ENCODE peak calls at places on chromosomes 13 and 19, in nine cellular contexts. S is fibroblast of the aortic adventitia; K is body of pancreas; G is AG10803; J is CD8-positive, alpha-beta T cell; B is brain microvascular endothelial cell; T is right lobe of liver; C is spleen; E is HCT116. H is an unnamed sample.

GRCh38 chr19:44566984-44567383 is 37.5 kb upstream of the CEACAM20 start:
- DNase-seq in S (no peak), K (no peak), G (no peak), J (no peak), B (no peak), T (no peak), C (no peak), E (no peak), H (no peak)

GRCh38 chr13:50428183-50428877 is 413.1 kb downstream of the KCNRG start:
- DNase-seq in S (no peak), K (no peak), G (no peak), J (no peak), B (no peak), T (no peak), C (no peak), E (no peak), H (no peak)

GRCh38 chr13:20843177-20843576 is 59.4 kb downstream of the XPO4 start:
- DNase-seq in S (peak), K (no peak), G (no peak), J (no peak), B (no peak), T (no peak), C (no peak), E (no peak), H (no peak)

GRCh38 chr13:98267080-98267912 is 90.2 kb upstream of the RNF113B start:
- DNase-seq in S (no peak), K (peak), G (no peak), J (no peak), B (peak), T (peak), C (no peak), E (no peak), H (peak)

GRCh38 chr13:95188128-95188527 is 113.1 kb downstream of the ABCC4 start:
- DNase-seq in S (no peak), K (no peak), G (no peak), J (no peak), B (no peak), T (no peak), C (no peak), E (no peak), H (peak)

GRCh38 chr13:22700488-22700887 is 480.3 kb upstream of the SGCG start:
- DNase-seq in S (no peak), K (no peak), G (no peak), J (no peak), B (no peak), T (no peak), C (no peak), E (no peak), H (no peak)

GRCh38 chr13:40916207-40916998 is 102.7 kb downstream of the ELF1 start:
- DNase-seq in S (peak), K (no peak), G (peak), J (no peak), B (peak), T (no peak), C (no peak), E (no peak), H (peak)

GRCh38 chr13:110885516-110885915 is 29.4 kb downstream of the ANKRD10 start:
- DNase-seq in S (no peak), K (no peak), G (no peak), J (no peak), B (no peak), T (no peak), C (no peak), E (no peak), H (no peak)

GRCh38 chr19:1079566-1080111 is 12.7 kb downstream of the ARHGAP45 start:
- DNase-seq in S (no peak), K (no peak), G (no peak), J (peak), B (no peak), T (peak), C (peak), E (no peak), H (no peak)

GRCh38 chr19:1080360-1081161 is 13.6 kb downstream of the ARHGAP45 start:
- DNase-seq in S (no peak), K (no peak), G (no peak), J (peak), B (no peak), T (no peak), C (peak), E (no peak), H (no peak)

GRCh38 chr19:1082928-1083816 is 12.0 kb downstream of the POLR2E start:
- DNase-seq in S (no peak), K (no peak), G (no peak), J (peak), B (no peak), T (no peak), C (peak), E (no peak), H (no peak)

GRCh38 chr19:1082165-1082927 is 12.8 kb downstream of the POLR2E start:
- DNase-seq in S (peak), K (peak), G (no peak), J (peak), B (no peak), T (peak), C (peak), E (peak), H (no peak)

GRCh38 chr19:1081301-1082164 is 13.6 kb downstream of the POLR2E start:
- DNase-seq in S (no peak), K (peak), G (no peak), J (no peak), B (no peak), T (peak), C (peak), E (no peak), H (no peak)
- TF ChIP-seq CTCF in S (no peak), K (no peak), G (no peak), J (no peak), B (no peak), T (no peak), C (no peak), E (no peak), H (no peak)

GRCh38 chr19:11642902-11643301 is 45.6 kb downstream of the ZNF627 start:
- DNase-seq in S (no peak), K (no peak), G (no peak), J (no peak), B (no peak), T (no peak), C (no peak), E (no peak), H (no peak)

GRCh38 chr19:11641241-11641640 is 44.0 kb downstream of the ZNF627 start:
- DNase-seq in S (no peak), K (no peak), G (no peak), J (no peak), B (no peak), T (no peak), C (no peak), E (no peak), H (no peak)

GRCh38 chr19:11639245-11639601 is 41.9 kb downstream of the ZNF627 start:
- DNase-seq in S (no peak), K (no peak), G (no peak), J (no peak), B (no peak), T (no peak), C (no peak), E (no peak), H (no peak)

DNA sequence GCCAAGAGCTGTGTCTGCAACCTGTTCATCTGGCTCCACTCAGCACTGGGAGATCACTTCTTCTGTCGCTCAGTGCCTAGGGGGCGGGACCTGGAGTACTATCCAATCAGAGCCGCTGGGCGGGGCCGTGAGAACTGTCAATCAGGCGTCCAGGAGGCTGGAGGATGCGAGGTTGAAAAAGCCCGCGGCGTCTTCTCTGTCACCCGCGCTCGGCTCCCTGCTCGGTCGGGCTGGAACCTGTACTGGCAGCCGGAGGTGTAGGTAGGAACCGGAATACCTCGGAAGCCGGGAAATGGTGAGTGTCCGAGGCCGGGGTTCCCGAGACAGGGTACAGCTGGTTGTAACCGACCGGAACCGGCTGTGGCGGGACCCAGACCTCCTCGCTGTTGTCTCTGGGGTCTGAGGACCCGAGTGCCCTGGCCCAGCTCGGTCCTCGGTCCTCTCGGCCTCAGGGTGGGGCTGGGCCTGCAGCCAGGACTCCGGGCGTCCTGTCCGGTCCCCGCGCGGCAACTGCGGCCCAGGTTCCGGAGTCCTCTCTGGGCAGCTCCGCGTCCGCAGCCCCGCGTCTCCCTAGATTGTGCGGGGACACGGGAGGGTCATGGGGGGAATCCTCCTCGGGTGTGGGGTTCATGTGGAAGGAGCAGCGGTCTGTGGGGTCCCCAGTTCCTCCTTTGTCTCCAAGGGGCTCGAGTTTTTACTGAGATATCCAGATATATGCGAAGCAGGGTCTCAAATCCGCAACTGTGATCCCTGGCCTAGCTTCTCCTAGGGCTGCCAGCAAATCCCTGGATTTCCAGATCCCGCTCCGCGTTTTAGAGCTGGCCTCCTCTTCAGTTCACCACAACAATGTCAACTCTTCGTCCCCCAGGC is 42.6 kb downstream of the ZNF627 start:
- DNase-seq in S (peak), K (peak), G (peak), J (peak), B (peak), T (peak), C (peak), E (peak), H (peak)
- H3K4me3 ChIP-seq in S (peak), K (peak), G (peak), J (peak), B (peak), T (peak), C (peak), E (peak), H (peak)

GRCh38 chr13:103098535-103098934 is 32.3 kb upstream of the SLC10A2 start:
- DNase-seq in S (no peak), K (no peak), G (no peak), J (no peak), B (no peak), T (no peak), C (no peak), E (no peak), H (no peak)
- TF ChIP-seq CTCF in S (no peak), K (no peak), G (no peak), J (no peak), B (no peak), T (no peak), C (no peak), E (no peak), H (no peak)

GRCh38 chr19:4580961-4581380 is 21.5 kb upstream of the SEMA6B start:
- DNase-seq in S (no peak), K (no peak), G (no peak), J (no peak), B (no peak), T (no peak), C (no peak), E (no peak), H (no peak)
- H3K4me3 ChIP-seq in S (peak), K (no peak), G (no peak), J (no peak), B (no peak), T (no peak), C (peak), E (peak), H (no peak)

GRCh38 chr19:52227196-52227940 is 37.5 kb downstream of the PPP2R1A start:
- DNase-seq in S (no peak), K (no peak), G (no peak), J (no peak), B (no peak), T (no peak), C (no peak), E (no peak), H (no peak)
- TF ChIP-seq CTCF in S (no peak), K (no peak), G (no peak), J (no peak), B (no peak), T (no peak), C (no peak), E (no peak), H (no peak)

DNA sequence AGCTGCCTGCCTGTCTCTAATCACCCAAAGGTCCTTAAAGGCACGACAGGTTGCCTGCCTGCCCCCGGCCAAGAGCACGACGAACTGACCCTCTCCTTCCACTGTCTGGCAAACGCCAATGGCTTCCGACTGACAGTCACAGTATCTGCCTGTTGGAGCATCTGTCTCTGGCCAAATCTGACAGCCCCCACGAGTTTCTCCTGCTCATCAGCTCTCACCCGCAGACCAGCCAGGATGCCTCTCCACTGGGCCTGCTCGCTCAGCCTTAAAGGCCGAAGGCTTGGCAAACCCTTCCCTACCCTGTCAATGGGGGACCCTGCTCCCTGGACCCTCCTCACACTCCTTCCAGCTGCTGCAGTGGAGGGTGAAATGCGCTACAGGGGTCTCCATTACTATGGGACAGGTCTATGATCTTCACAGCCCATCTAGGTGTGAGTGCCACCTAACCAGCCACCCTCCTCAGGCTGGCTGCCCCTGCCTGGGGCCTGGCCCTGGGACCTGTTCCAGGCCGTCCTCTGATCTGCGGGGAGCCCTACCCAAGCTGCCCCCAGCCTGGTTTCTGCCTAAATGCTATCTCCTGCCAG is 932 bp downstream of the FAM83E start:
- DNase-seq in S (no peak), K (no peak), G (no peak), J (no peak), B (no peak), T (no peak), C (no peak), E (no peak), H (no peak)
- H3K4me3 ChIP-seq in S (no peak), K (no peak), G (no peak), J (no peak), B (no peak), T (no peak), C (no peak), E (no peak), H (no peak)

GRCh38 chr13:53249236-53249635 is 220.6 kb downstream of the OLFM4 start:
- DNase-seq in S (no peak), K (no peak), G (no peak), J (no peak), B (no peak), T (no peak), C (no peak), E (no peak), H (no peak)

GRCh38 chr13:53250272-53250875 is 221.8 kb downstream of the OLFM4 start:
- DNase-seq in S (peak), K (peak), G (peak), J (no peak), B (peak), T (no peak), C (no peak), E (peak), H (peak)

GRCh38 chr13:53254495-53254894 is 225.9 kb downstream of the OLFM4 start:
- DNase-seq in S (no peak), K (peak), G (no peak), J (no peak), B (no peak), T (no peak), C (no peak), E (no peak), H (no peak)

GRCh38 chr13:53255795-53256194 is 227.2 kb downstream of the OLFM4 start:
- DNase-seq in S (no peak), K (no peak), G (no peak), J (no peak), B (no peak), T (no peak), C (no peak), E (no peak), H (no peak)

GRCh38 chr13:53250977-53251376 is 222.4 kb downstream of the OLFM4 start:
- DNase-seq in S (no peak), K (no peak), G (no peak), J (no peak), B (no peak), T (no peak), C (no peak), E (no peak), H (no peak)
- TF ChIP-seq CTCF in S (no peak), K (no peak), G (no peak), J (no peak), B (no peak), T (no peak), C (no peak), E (no peak), H (no peak)

GRCh38 chr19:8525401-8525684 is 11.4 kb upstream of the ZNF414 start:
- DNase-seq in S (no peak), K (no peak), G (no peak), J (no peak), B (no peak), T (no peak), C (no peak), E (no peak), H (no peak)
- H3K4me3 ChIP-seq in S (peak), K (no peak), G (peak), J (no peak), B (peak), T (peak), C (no peak), E (peak), H (peak)

H was measured in fibroblast of mammary gland.